ENCODE peak calls at places on chromosomes 5 and 9, in five cellular contexts. J is BJ, C is cardiac fibroblast, P is psoas muscle, B is ovary. Q is an unnamed sample.
A peak's percentile ranks its signal among the peaks of the same experiment; 100 is the strongest.

GRCh38 chr5:172479034-172479783 is 24.9 kb upstream of the SH3PXD2B start:
- DNase-seq in J (peak; percentile 24), P (peak; percentile 85), C (peak; percentile 94), B (peak; percentile 86), Q (peak; percentile 94)

GRCh38 chr5:172766287-172767104 is 4.5 kb downstream of the DUSP1 start:
- DNase-seq in C (peak; percentile 94), P (peak; percentile 83), B (peak; percentile 74), J (peak; percentile 78), Q (peak; percentile 94)

GRCh38 chr5:16913840-16914435 is 22.1 kb downstream of the MYO10 start:
- DNase-seq in C (no peak), P (no peak), J (no peak), B (no peak), Q (no peak)

GRCh38 chr5:167219296-167219695 is 1072.1 kb upstream of the WWC1 start:
- DNase-seq in P (no peak), B (no peak), J (no peak), C (no peak), Q (no peak)

GRCh38 chr5:74177995-74178394 is 462.5 kb downstream of the ENC1 start:
- DNase-seq in J (no peak), C (no peak), P (no peak), B (no peak), Q (no peak)

GRCh38 chr5:123209163-123210013 is 120.3 kb downstream of the PRDM6 start:
- DNase-seq in P (no peak), B (no peak), J (peak; percentile 27), C (peak; percentile 91), Q (peak; percentile 94)

GRCh38 chr5:179867079-179867465 is 8.5 kb upstream of the MRNIP start:
- DNase-seq in J (no peak), P (no peak), C (no peak), B (no peak), Q (no peak)

GRCh38 chr5:72015103-72015548 is 92.1 kb upstream of the MAP1B start:
- DNase-seq in C (peak; percentile 89), J (no peak), P (peak; percentile 12), B (peak; percentile 25), Q (peak; percentile 94)

GRCh38 chr5:7331083-7331482 is 64.9 kb upstream of the ADCY2 start:
- DNase-seq in B (no peak), C (no peak), P (no peak), J (no peak), Q (no peak)

GRCh38 chr9:91714020-91714721 is 235.9 kb downstream of the ROR2 start:
- DNase-seq in C (peak; percentile 45), B (peak; percentile 84), P (peak; percentile 51), J (no peak), Q (peak; percentile 84)

GRCh38 chr9:92463989-92464388 is 18.3 kb downstream of the ASPN start:
- DNase-seq in B (no peak), C (peak; percentile 93), P (no peak), J (peak; percentile 91), Q (peak; percentile 87)

GRCh38 chr9:34612788-34613390 is 992 bp upstream of the RPP25L start:
- DNase-seq in J (no peak), B (peak; percentile 79), C (peak; percentile 79), P (peak; percentile 75), Q (peak; percentile 78)

GRCh38 chr9:87676976-87677775 is 48.7 kb upstream of the CTSL start:
- DNase-seq in P (no peak), J (no peak), C (peak; percentile 64), B (no peak), Q (peak; percentile 39)

GRCh38 chr5:130032807-130033206 is 128.5 kb downstream of the CHSY3 start:
- DNase-seq in B (no peak), C (no peak), J (no peak), P (peak; percentile 12), Q (no peak)

GRCh38 chr5:172939561-172939960 is 19.7 kb upstream of the RPL26L1 start:
- DNase-seq in J (no peak), P (peak; percentile 35), B (no peak), C (no peak), Q (no peak)

GRCh38 chr5:152673601-152674000 is 268.5 kb upstream of the NMUR2 start:
- DNase-seq in C (no peak), J (no peak), P (no peak), B (no peak), Q (no peak)

GRCh38 chr9:112582371-112582770 is 95.7 kb downstream of the KIAA1958 start:
- DNase-seq in P (no peak), C (no peak), B (no peak), J (no peak), Q (no peak)

GRCh38 chr5:174493536-174493935 is 230.8 kb upstream of the MSX2 start:
- DNase-seq in C (no peak), J (no peak), B (no peak), P (no peak), Q (no peak)

GRCh38 chr9:123985869-123986268 is 25.7 kb upstream of the LHX2 start:
- DNase-seq in P (no peak), B (no peak), J (no peak), C (no peak), Q (no peak)

GRCh38 chr5:77876862-77877502 is 100.8 kb upstream of the TBCA start:
- DNase-seq in B (no peak), P (no peak), C (peak; percentile 24), J (no peak), Q (no peak)

GRCh38 chr5:146409081-146409671 is 38.0 kb upstream of the TCERG1 start:
- DNase-seq in J (peak; percentile 10), B (no peak), C (peak; percentile 39), P (no peak), Q (peak; percentile 58)

GRCh38 chr9:112894699-112895098 is 4.0 kb upstream of the SLC46A2 start:
- DNase-seq in C (no peak), J (no peak), B (no peak), P (no peak), Q (no peak)

DNA sequence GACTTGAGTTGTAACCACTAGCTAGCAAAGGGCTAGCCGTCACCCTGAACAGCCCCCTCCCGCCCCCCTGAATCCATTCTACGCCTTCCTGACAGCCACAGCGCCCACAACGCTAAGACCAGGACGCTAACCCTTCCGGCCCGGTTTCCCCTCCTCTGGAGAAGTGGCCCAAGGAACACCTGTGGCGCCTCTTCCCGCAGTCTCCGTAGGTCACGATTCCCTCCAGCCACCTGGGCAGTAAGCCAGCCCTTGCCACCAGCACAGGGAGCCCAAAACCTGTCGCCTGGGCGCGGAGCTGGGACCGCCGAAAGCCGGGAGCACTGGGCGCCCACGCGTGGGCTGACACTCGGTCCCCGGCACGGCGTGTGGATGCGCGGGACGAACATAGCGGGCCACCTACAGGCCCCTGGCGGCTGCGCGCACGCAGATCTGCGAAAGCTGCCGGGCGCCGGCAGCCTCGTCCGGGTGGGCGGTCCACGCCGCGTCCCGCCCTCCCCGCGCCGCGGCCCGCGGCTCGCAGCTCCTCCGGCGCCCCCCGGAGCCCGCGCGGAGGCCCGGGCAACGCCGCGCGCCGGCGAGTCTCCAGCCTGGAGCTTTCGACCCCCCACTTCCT is 596 bp downstream of the IRF1 start:
- DNase-seq in P (peak; percentile 64), B (peak; percentile 79), C (peak; percentile 36), J (no peak), Q (peak; percentile 58)
- TF ChIP-seq CTCF in P (peak; percentile 31), B (peak; percentile 36), C (no peak), J (peak; percentile 44), Q (peak; percentile 28)

DNA sequence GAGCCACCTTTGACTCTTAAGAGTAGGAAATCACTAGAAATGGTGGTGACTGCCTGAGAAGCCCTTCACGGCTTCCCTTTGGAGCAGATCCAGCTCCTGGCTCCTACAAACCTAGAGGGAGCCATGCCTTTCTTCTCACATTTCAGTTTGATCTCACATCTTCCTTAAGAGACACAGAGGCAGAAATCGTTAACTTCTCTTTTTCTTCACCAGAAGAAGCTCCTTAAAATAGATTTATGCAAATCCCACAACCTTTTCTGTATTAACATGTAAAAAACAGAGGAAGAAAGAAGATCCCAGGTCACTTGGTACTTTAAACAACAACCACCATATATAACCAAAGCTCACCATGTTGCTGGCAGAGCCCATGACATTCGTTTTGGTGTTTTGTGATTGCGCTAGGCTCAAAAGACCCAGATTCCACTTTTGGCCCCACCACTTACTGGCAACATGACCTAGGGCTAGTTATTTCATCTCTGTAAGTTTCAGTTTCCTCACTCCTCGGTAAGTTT is 29.6 kb downstream of the PAX5 start:
- DNase-seq in B (no peak), C (no peak), J (no peak), P (no peak), Q (no peak)
- H3K4me3 ChIP-seq in B (no peak overlapping the region), C (no peak overlapping the region), J (no peak overlapping the region), P (no peak overlapping the region), Q (no peak overlapping the region)

DNA sequence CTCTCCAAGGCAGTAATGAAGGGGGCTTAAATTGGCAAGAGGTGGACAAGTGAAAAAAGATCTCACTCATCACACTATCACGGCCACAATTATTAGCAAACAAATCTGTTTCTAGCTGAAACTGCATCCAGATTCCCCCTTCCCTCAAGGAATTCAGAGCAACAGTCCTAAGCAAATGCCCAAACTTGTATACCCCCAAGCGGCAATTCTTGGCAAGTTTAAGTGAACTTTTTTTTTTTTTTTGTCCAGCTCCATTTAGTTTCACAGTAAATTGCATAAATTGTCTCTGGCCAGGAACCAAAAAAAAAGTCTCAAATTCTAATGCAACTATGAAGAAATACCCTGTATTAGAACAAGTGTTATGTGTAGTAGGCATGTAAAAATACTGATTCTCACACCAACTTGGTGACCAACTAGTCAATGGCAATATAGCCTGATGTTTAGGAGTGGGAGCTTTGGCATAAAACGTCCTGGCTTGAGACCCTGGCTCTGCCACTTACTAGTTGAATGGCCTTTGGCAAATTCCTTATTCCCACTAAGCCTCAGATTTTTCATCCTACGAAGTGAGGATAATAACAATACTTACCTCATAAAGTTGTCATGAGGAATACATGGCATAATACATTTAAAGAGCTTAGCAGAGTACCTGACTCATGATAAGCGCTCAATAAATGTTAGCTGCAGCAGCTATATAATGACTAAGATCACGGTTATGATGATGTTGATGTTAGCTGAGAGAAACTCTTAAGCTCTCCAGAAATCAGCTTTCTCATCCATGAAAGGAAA is 193.2 kb downstream of the ADAMTSL1 start:
- DNase-seq in C (peak; percentile 27), P (no peak), J (no peak), B (no peak), Q (no peak)
- TF ChIP-seq CTCF in C (no peak), P (no peak), J (no peak), B (no peak), Q (no peak)

GRCh38 chr5:6159864-6160199 is 218.5 kb downstream of the MED10 start:
- DNase-seq in J (no peak), C (no peak), P (no peak), B (no peak), Q (no peak)
- H3K4me3 ChIP-seq in J (no peak overlapping the region), C (no peak overlapping the region), P (no peak overlapping the region), B (no peak overlapping the region), Q (peak overlapping the region; percentile 0)

GRCh38 chr5:142597546-142598337 is 88.1 kb downstream of the FGF1 start:
- DNase-seq in B (no peak), J (no peak), P (peak; percentile 29), C (peak; percentile 90), Q (peak; percentile 80)
- TF ChIP-seq CTCF in B (no peak), J (peak; percentile 24), P (no peak), C (peak; percentile 8), Q (peak; percentile 44)

Q was measured in choroid plexus epithelial cell.